ENCODE peak calls at places on chromosomes 11 and 22, in four cellular contexts. X is K562, Z is HCT116, Y is HepG2. M is an unnamed sample.

GRCh38 chr11:72951193-72951592 is 137.0 kb downstream of the ATG16L2 start:
- DNase-seq in X (no peak), Z (no peak), Y (no peak), M (no peak)

GRCh38 chr11:114815761-114816160 is 137.4 kb downstream of the NXPE2 start:
- DNase-seq in X (no peak), Z (no peak), Y (no peak), M (no peak)

GRCh38 chr11:115214644-115215305 is 289.4 kb downstream of the CADM1 start:
- DNase-seq in X (no peak), Z (no peak), Y (no peak), M (no peak)

GRCh38 chr11:17735823-17736772 is 1.5 kb downstream of the KCNC1 start:
- DNase-seq in X (no peak), Z (no peak), Y (no peak), M (no peak)

GRCh38 chr11:59787816-59788215 is 22.8 kb downstream of the MRPL16 start:
- DNase-seq in X (no peak), Z (no peak), Y (no peak), M (no peak)

GRCh38 chr11:119206512-119207299 is 567 bp downstream of the CBL start:
- DNase-seq in X (peak; percentile 84), Z (no peak), Y (no peak), M (no peak)

GRCh38 chr11:77019976-77020591 is 14.1 kb upstream of the B3GNT6 start:
- DNase-seq in X (no peak), Z (peak; percentile 68), Y (peak; percentile 38), M (peak; percentile 66)

GRCh38 chr11:120815260-120816100 is 208.4 kb upstream of the TBCEL start:
- DNase-seq in X (peak; percentile 17), Z (no peak), Y (no peak), M (no peak)

GRCh38 chr22:46238541-46238940 is 11.6 kb downstream of the CDPF1 start:
- DNase-seq in X (no peak), Z (no peak), Y (no peak), M (no peak)

GRCh38 chr11:70169136-70169535 is 34.0 kb upstream of the FADD start:
- DNase-seq in X (no peak), Z (no peak), Y (no peak), M (no peak)

GRCh38 chr11:125370561-125371389 is 125.3 kb downstream of the FEZ1 start:
- DNase-seq in X (no peak), Z (no peak), Y (no peak), M (no peak)

GRCh38 chr11:109606256-109606655 is 184.3 kb downstream of the C11orf87 start:
- DNase-seq in X (no peak), Z (no peak), Y (no peak), M (no peak)

GRCh38 chr11:104408630-104409029 is 244.7 kb upstream of the PDGFD start:
- DNase-seq in X (no peak), Z (no peak), Y (no peak), M (no peak)

GRCh38 chr11:33703771-33704170 is 3.1 kb upstream of the C11orf91 start:
- DNase-seq in X (no peak), Z (no peak), Y (no peak), M (peak; percentile 68)

GRCh38 chr11:45163956-45164575 is 17.6 kb downstream of the PRDM11 start:
- DNase-seq in X (no peak), Z (no peak), Y (no peak), M (no peak)

GRCh38 chr11:111427471-111427912 is 48.4 kb upstream of the POU2AF1 start:
- DNase-seq in X (peak; percentile 31), Z (no peak), Y (peak; percentile 13), M (no peak)

GRCh38 chr22:44091021-44091721 is 67.1 kb downstream of the PARVB start:
- DNase-seq in X (peak; percentile 20), Z (peak; percentile 6), Y (peak; percentile 10), M (no peak)

GRCh38 chr11:61332266-61332822 is 561 bp downstream of the DDB1 start:
- DNase-seq in X (peak; percentile 75), Z (no peak), Y (peak; percentile 52), M (no peak)

GRCh38 chr11:116868066-116868465 is 30.6 kb upstream of the APOA1 start:
- DNase-seq in X (no peak), Z (no peak), Y (no peak), M (no peak)

GRCh38 chr22:19800306-19800705 is 39.7 kb downstream of the TBX1 start:
- DNase-seq in X (no peak), Z (no peak), Y (no peak), M (no peak)

GRCh38 chr22:19801340-19802000 is 40.9 kb downstream of the TBX1 start:
- DNase-seq in X (no peak), Z (no peak), Y (no peak), M (no peak)

GRCh38 chr22:19799322-19800190 is 39.0 kb downstream of the TBX1 start:
- DNase-seq in X (no peak), Z (no peak), Y (no peak), M (no peak)

GRCh38 chr22:19802001-19802880 is 41.7 kb downstream of the TBX1 start:
- DNase-seq in X (no peak), Z (no peak), Y (no peak), M (no peak)

DNA sequence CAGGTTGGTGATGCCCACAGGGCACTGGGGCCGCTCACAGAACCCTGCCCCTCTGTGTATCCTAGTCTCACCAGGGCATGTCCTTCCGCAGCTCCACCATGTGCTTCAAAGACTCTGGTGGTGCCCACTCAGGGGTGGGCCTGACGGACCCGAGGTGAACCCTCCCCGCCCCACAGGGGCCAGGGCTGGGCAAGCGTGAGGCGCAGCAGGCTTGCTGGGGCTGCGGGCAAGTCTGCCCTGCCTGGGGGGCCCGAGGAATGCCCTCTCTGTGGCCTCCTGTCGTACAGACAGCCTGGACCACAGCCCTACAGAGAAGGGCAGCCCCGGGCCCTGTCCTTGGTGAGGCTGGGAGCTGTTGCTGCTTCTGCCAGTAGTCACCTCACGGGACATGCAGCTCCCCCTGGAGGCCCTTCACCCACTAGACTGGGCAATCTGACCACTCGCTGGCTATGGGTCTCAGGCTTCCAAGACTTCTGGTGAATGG is 40.2 kb downstream of the TBX1 start:
- DNase-seq in X (no peak), Z (no peak), Y (peak; percentile 34), M (no peak)
- TF ChIP-seq CTCF in X (peak; percentile 76), Z (peak; percentile 52), Y (peak; percentile 62), M (no peak)

DNA sequence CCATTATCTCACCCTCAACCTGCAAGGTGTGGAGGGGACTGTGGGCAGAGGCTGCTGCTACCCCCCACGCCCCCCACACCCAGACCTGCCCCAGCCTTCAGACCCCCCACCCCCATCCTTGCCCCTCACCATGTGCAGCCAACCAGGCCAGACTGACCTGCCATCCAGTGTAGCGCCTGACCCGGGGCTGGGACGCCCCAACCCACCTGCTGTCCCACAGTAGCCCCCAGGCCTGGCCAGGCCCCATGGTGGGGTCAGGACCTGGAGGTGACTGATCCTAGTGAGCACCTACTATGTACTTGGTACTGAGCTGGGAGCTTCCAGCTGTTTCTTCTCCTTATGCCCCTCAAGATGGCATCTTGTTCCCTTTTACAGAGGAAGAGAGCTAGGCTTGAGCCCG is 113.1 kb downstream of the CACNA1I start:
- DNase-seq in X (no peak), Z (no peak), Y (no peak), M (no peak)
- H3K27ac ChIP-seq in X (no peak overlapping the region), Z (no peak overlapping the region), Y (no peak overlapping the region), M (no peak overlapping the region)

GRCh38 chr22:16721969-16722368 is 103.2 kb downstream of the XKR3 start:
- DNase-seq in X (no peak), Z (no peak), Y (no peak), M (no peak)

GRCh38 chr22:16717699-16718558 is 107.3 kb downstream of the XKR3 start:
- DNase-seq in X (no peak), Z (no peak), Y (no peak), M (no peak)
- TF ChIP-seq TCF7L2 in X (no peak), Z (no peak), Y (no peak), M (no peak)

DNA sequence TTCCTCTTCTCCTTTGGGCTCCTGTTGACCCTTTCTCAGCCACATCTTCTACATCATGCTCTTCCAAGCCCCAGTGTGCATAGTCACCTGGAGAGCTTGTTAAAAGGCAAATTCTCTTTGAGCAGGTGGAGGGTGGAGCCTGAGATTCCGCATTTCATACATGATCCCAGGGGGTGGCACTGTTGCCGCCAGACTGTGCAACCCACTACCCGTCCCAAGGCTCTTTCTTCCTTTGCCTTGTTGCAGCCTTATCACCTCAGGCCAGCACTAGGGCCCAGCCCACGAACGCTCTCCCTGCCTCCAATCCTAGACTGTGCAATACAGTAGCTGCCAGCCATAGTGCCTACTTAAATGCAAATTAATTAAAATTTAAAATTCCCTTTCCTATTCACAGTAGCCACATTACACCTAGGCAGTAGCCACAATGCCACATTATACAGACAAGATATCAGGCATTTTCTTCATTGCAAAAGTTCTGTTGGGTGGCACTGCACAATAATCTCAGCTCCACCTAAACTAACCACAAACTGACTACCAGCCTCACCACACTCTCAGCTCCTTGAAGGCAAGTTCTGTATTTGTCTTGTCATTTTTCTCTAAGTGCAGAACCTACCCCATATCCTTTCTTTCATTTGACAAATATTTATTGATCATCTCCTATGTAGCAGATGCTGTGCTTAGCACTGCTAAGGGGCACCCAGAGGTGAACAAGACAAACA is 4.6 kb upstream of the KCNJ5 start:
- DNase-seq in X (no peak), Z (no peak), Y (no peak), M (no peak)
- TF ChIP-seq CTCF in X (no peak), Z (peak; percentile 50), Y (peak; percentile 39), M (peak; percentile 70)

DNA sequence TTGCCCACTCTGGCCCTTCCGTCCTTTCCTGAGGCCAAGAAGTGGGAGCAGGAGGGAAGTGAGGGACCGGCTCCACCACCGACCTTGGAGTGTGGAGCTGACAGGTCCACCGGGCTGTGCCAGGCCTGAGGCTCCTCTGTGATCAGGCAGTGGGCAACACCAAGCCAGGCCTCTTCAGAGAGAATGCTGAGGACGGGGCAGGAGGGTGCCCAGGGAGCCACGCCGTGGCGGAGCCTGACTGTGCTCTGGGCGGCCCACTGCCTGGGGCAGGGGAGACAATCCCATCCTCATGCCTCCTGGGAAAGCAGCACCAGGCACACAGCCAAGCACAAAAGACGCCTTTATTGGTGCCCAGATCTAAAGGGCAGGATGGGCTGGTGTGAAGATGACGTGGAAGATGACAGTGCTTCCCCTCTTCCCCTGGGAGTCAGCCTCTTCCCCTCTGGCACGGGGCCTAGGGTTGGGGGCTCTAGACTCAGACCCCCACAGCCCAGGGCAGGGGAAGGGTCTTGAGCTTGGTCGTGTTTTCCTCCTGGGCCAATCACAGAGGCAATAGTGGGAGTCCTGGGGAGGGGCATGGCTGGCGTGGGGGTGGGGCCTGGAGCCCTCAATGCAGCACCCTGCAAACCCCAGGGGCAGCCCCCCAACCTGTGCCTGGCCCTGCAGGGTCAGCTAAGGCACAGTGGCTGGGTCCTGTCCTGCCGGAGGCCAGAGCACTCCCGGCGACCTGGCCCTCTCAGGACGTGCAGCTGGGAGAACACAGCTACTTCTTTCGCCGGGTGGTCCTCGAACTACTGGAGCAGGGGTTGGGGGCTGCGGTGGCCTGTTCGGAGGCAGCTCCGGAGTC is 4.7 kb downstream of the LMF2 start:
- DNase-seq in X (no peak), Z (no peak), Y (no peak), M (no peak)
- H3K27ac ChIP-seq in X (no peak overlapping the region), Z (no peak overlapping the region), Y (no peak overlapping the region), M (no peak overlapping the region)